ENCODE peak calls at places on chromosome 7, in four cellular contexts. V is osteoblast, Q is HFF-Myc, W is B cell. J is an unnamed sample.

GRCh38 chr7:41698726-41699125 is 4.2 kb downstream of the INHBA start:
- DNase-seq in V (no peak), Q (no peak), W (no peak), J (no peak)

GRCh38 chr7:54090652-54091213 is 451.4 kb upstream of the VSTM2A start:
- DNase-seq in V (no peak), Q (no peak), W (no peak), J (no peak)

GRCh38 chr7:123811056-123811455 is 33.9 kb upstream of the HYAL4 start:
- DNase-seq in V (no peak), Q (no peak), W (no peak), J (no peak)

GRCh38 chr7:77698042-77698625 is 1.9 kb downstream of the RSBN1L start:
- DNase-seq in V (no peak), Q (no peak), W (peak; percentile 28), J (no peak)

GRCh38 chr7:37083311-37084096 is 359.2 kb upstream of the AOAH start:
- DNase-seq in V (peak; percentile 37), Q (no peak), W (no peak), J (no peak)

GRCh38 chr7:35992436-35992835 is 160.6 kb upstream of the EEPD1 start:
- DNase-seq in V (no peak), Q (no peak), W (no peak), J (no peak)

GRCh38 chr7:157339777-157340677 is 3.2 kb downstream of the DNAJB6 start:
- DNase-seq in V (peak; percentile 97), Q (no peak), W (peak; percentile 77), J (peak; percentile 78)

GRCh38 chr7:3866279-3866678 is 565.2 kb downstream of the SDK1 start:
- DNase-seq in V (no peak), Q (no peak), W (no peak), J (no peak)

GRCh38 chr7:46569117-46569433 is 648.0 kb upstream of the IGFBP3 start:
- DNase-seq in V (peak; percentile 51), Q (no peak), W (no peak), J (no peak)

GRCh38 chr7:3682028-3682712 is 381.1 kb downstream of the SDK1 start:
- DNase-seq in V (peak; percentile 32), Q (no peak), W (no peak), J (no peak)

GRCh38 chr7:7766671-7767070 is 48.3 kb upstream of the RPA3 start:
- DNase-seq in V (no peak), Q (no peak), W (no peak), J (no peak)

GRCh38 chr7:36677769-36678435 is 46.4 kb downstream of the AOAH start:
- DNase-seq in V (no peak), Q (no peak), W (no peak), J (peak; percentile 33)

GRCh38 chr7:118054529-118054928 is 129.4 kb upstream of the LSM8 start:
- DNase-seq in V (no peak), Q (no peak), W (no peak), J (no peak)

GRCh38 chr7:159099711-159100231 is 44.9 kb downstream of the VIPR2 start:
- DNase-seq in V (peak; percentile 75), Q (no peak), W (no peak), J (no peak)

GRCh38 chr7:115356139-115356746 is 434.3 kb downstream of the MDFIC start:
- DNase-seq in V (no peak), Q (no peak), W (peak; percentile 36), J (peak; percentile 1)

GRCh38 chr7:23264916-23265458 is 18.4 kb downstream of the GPNMB start:
- DNase-seq in V (no peak), Q (no peak), W (no peak), J (peak; percentile 29)

GRCh38 chr7:99371376-99371920 is 3.1 kb upstream of the ARPC1B start:
- DNase-seq in V (no peak), Q (no peak), W (no peak), J (no peak)

GRCh38 chr7:28554791-28555471 is 142.6 kb downstream of the CREB5 start:
- DNase-seq in V (no peak), Q (no peak), W (no peak), J (no peak)

GRCh38 chr7:152872061-152872744 is 112.7 kb downstream of the ACTR3B start:
- DNase-seq in V (peak; percentile 57), Q (no peak), W (no peak), J (no peak)

GRCh38 chr7:47653550-47654351 is 71.8 kb upstream of the TNS3 start:
- DNase-seq in V (peak; percentile 43), Q (no peak), W (no peak), J (no peak)

GRCh38 chr7:151045262-151045661 is 3.1 kb upstream of the ASIC3 start:
- DNase-seq in V (peak; percentile 78), Q (no peak), W (no peak), J (no peak)

GRCh38 chr7:80324032-80324431 is 187.8 kb downstream of the GNAT3 start:
- DNase-seq in V (no peak), Q (peak; percentile 43), W (no peak), J (no peak)

GRCh38 chr7:102985176-102985783 is 72.5 kb downstream of the LRRC17 start:
- DNase-seq in V (peak; percentile 66), Q (no peak), W (no peak), J (no peak)

GRCh38 chr7:70719120-70719519 is 412.8 kb upstream of the GALNT17 start:
- DNase-seq in V (no peak), Q (no peak), W (no peak), J (no peak)

GRCh38 chr7:151755131-151755787 is 121.7 kb downstream of the PRKAG2 start:
- DNase-seq in V (no peak), Q (peak; percentile 41), W (no peak), J (no peak)

GRCh38 chr7:125118444-125118843 is 188.8 kb upstream of the POT1 start:
- DNase-seq in V (no peak), Q (no peak), W (no peak), J (no peak)

GRCh38 chr7:85154282-85154937 is 32.4 kb downstream of the SEMA3D start:
- DNase-seq in V (no peak), Q (no peak), W (no peak), J (no peak)

GRCh38 chr7:108071551-108071950 is 58.6 kb downstream of the LAMB4 start:
- DNase-seq in V (no peak), Q (no peak), W (no peak), J (no peak)

GRCh38 chr7:147013820-147014219 is 897.2 kb downstream of the CNTNAP2 start:
- DNase-seq in V (no peak), Q (no peak), W (no peak), J (no peak)

GRCh38 chr7:43164757-43165156 is 52.3 kb downstream of the HECW1 start:
- DNase-seq in V (peak; percentile 91), Q (peak; percentile 68), W (no peak), J (peak; percentile 77)

GRCh38 chr7:17557305-17557704 is 258.9 kb downstream of the AHR start:
- DNase-seq in V (no peak), Q (no peak), W (no peak), J (no peak)

GRCh38 chr7:47231081-47231480 is 350.8 kb downstream of the TNS3 start:
- DNase-seq in V (no peak), Q (no peak), W (no peak), J (no peak)

GRCh38 chr7:19982841-19983835 is 209.7 kb upstream of the TMEM196 start:
- DNase-seq in V (no peak), Q (no peak), W (peak; percentile 50), J (no peak)

GRCh38 chr7:87027900-87028299 is 31.6 kb downstream of the ELAPOR2 start:
- DNase-seq in V (no peak), Q (no peak), W (peak; percentile 17), J (peak; percentile 24)

GRCh38 chr7:87029078-87029477 is 30.4 kb downstream of the ELAPOR2 start:
- DNase-seq in V (no peak), Q (no peak), W (no peak), J (no peak)

GRCh38 chr7:87032604-87033003 is 26.9 kb downstream of the ELAPOR2 start:
- DNase-seq in V (no peak), Q (no peak), W (no peak), J (no peak)

GRCh38 chr7:87028636-87029035 is 30.8 kb downstream of the ELAPOR2 start:
- DNase-seq in V (no peak), Q (no peak), W (no peak), J (no peak)
- TF ChIP-seq CTCF in V (no peak), Q (no peak), W (no peak), J (no peak)

GRCh38 chr7:50634378-50634777 is 69.2 kb upstream of the DDC start:
- DNase-seq in V (no peak), Q (no peak), W (no peak), J (no peak)

GRCh38 chr7:50631639-50632038 is 66.4 kb upstream of the DDC start:
- DNase-seq in V (no peak), Q (no peak), W (no peak), J (no peak)

GRCh38 chr7:50633414-50633710 is 68.2 kb upstream of the DDC start:
- DNase-seq in V (no peak), Q (no peak), W (no peak), J (no peak)

GRCh38 chr7:50631100-50631499 is 65.9 kb upstream of the DDC start:
- DNase-seq in V (no peak), Q (no peak), W (no peak), J (no peak)

DNA sequence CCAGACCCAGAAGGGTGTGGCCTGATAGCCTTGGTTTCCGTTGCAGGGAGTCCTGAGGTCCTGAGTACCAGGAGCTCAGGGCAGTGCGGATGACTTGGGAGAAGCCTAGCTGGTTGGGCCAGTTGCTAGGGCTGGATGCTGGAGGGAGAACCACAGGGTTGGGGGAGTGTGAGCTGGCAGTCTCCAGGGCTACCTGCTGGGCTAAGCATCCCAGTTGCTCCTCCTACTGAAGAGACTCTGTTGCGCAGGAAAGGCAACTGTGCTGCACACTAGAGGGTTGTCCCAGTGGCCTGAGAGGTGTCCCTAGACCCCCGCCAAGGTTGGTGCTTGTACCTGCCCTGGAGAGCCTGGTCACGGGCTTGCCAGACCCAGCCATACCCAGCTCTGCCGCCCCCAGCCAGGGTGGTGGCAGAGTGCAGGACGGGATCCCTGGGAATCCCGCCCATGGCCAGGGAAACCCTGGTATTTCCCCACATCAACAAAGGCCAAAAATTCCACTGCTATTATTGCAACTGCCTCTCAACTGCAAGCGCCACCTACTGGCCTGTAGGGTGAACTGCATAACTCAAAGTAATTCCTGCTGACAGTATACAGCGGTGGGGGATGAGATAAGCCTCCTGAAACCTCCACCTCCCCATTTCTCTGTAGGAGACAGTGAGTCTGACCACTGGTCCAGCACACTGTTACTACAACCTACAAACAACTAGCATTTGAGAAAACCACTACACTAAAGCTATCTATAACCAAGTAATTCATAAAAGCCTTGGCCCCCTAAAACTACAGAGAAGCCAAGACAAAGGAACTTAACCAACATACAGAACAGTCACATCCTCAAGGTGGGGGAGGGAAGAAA is 67.6 kb upstream of the DDC start:
- DNase-seq in V (peak; percentile 87), Q (peak; percentile 32), W (peak; percentile 63), J (peak; percentile 70)
- TF ChIP-seq CTCF in V (peak; percentile 90), Q (peak; percentile 96), W (peak; percentile 96), J (peak; percentile 86)

GRCh38 chr7:31129067-31129466 is 77.0 kb downstream of the ADCYAP1R1 start:
- DNase-seq in V (no peak), Q (no peak), W (no peak), J (no peak)
- TF ChIP-seq CTCF in V (no peak), Q (peak; percentile 5), W (no peak), J (no peak)

GRCh38 chr7:27303021-27303420 is 60.4 kb downstream of the EVX1 start:
- DNase-seq in V (no peak), Q (no peak), W (no peak), J (no peak)

GRCh38 chr7:27300401-27300800 is 57.8 kb downstream of the EVX1 start:
- DNase-seq in V (peak; percentile 62), Q (no peak), W (no peak), J (no peak)

GRCh38 chr7:27305854-27306253 is 63.3 kb downstream of the EVX1 start:
- DNase-seq in V (no peak), Q (no peak), W (no peak), J (no peak)

GRCh38 chr7:27302590-27302989 is 60.0 kb downstream of the EVX1 start:
- DNase-seq in V (no peak), Q (no peak), W (no peak), J (no peak)
- TF ChIP-seq CTCF in V (no peak), Q (no peak), W (no peak), J (no peak)